ENCODE peak calls at places on chromosome 22, in four cellular contexts. T is GM23338, X is ecto neural progenitor cell, R is C1 segment of cervical spinal cord. K is an unnamed sample.

GRCh38 chr22:44153705-44154104 is 27.0 kb upstream of the PARVG start:
- DNase-seq in T (no peak), X (no peak), R (no peak), K (no peak)

GRCh38 chr22:41237707-41238569 is 2.8 kb downstream of the CHADL start:
- DNase-seq in T (peak), X (peak), R (peak), K (no peak)

GRCh38 chr22:49240472-49240871 is 587.2 kb downstream of the BRD1 start:
- DNase-seq in T (no peak), X (peak), R (no peak), K (no peak)

GRCh38 chr22:42564699-42565098 is 10.9 kb downstream of the SERHL2 start:
- DNase-seq in T (no peak), X (no peak), R (no peak), K (no peak)

GRCh38 chr22:46425011-46425410 is 89.5 kb downstream of the TRMU start:
- DNase-seq in T (no peak), X (no peak), R (no peak), K (peak)

GRCh38 chr22:39446239-39446721 is 10.5 kb upstream of the MGAT3 start:
- DNase-seq in T (peak), X (no peak), R (no peak), K (no peak)

GRCh38 chr22:21446128-21446826 is 20.9 kb upstream of the TMEM191C start:
- DNase-seq in T (no peak), X (no peak), R (no peak), K (no peak)

GRCh38 chr22:48919851-48920589 is 907.7 kb downstream of the BRD1 start:
- DNase-seq in T (no peak), X (peak), R (no peak), K (no peak)

GRCh38 chr22:44307509-44308169 is 5.1 kb downstream of the SHISAL1 start:
- DNase-seq in T (no peak), X (no peak), R (no peak), K (no peak)

GRCh38 chr22:48849513-48849912 is 978.2 kb downstream of the BRD1 start:
- DNase-seq in T (no peak), X (no peak), R (no peak), K (no peak)

GRCh38 chr22:17091851-17092250 is 7.1 kb downstream of the IL17RA start:
- DNase-seq in T (peak), X (no peak), R (no peak), K (no peak)

GRCh38 chr22:22057617-22058378 is 75.2 kb upstream of the TOP3B start:
- DNase-seq in T (no peak), X (no peak), R (no peak), K (no peak)

K was measured in HFF-Myc.